ENCODE peak calls at places on chromosomes 11 and 22, in seven cellular contexts. L, T, U, I, S, J and P are unnamed samples. For H3K36me3, the result is how much of the 10 kb centered on the place peaks cover.

GRCh38 chr11:120149246-120149645 is 11.3 kb upstream of the TRIM29 start:
- DNase-seq in L (no peak), T (no peak), U (no peak), I (no peak), S (no peak), J (no peak), P (no peak)

GRCh38 chr11:67290801-67291200 is 1.7 kb downstream of the ANKRD13D start:
- DNase-seq in L (no peak), T (no peak), U (peak), I (peak), S (no peak), J (peak), P (no peak)

GRCh38 chr22:31289335-31289734 is 3.0 kb downstream of the PIK3IP1 start:
- DNase-seq in L (no peak), T (no peak), U (no peak), I (no peak), S (no peak), J (no peak), P (no peak)

GRCh38 chr11:69840371-69841169 is 21.4 kb upstream of the FGF3 start:
- DNase-seq in L (peak), T (peak), U (peak), I (no peak), S (no peak), J (no peak), P (peak)

GRCh38 chr11:134358165-134358852 is 26.5 kb downstream of the GLB1L2 start:
- DNase-seq in L (no peak), T (no peak), U (no peak), I (no peak), S (no peak), J (no peak), P (no peak)

GRCh38 chr11:123616505-123617198 is 37.8 kb downstream of the SCN3B start:
- DNase-seq in L (peak), T (peak), U (no peak), I (no peak), S (peak), J (peak), P (no peak)

GRCh38 chr22:30562391-30562790 is 12.1 kb downstream of the GAL3ST1 start:
- DNase-seq in L (no peak), T (peak), U (no peak), I (no peak), S (no peak), J (no peak), P (no peak)

GRCh38 chr22:42662114-42663021 is 13.2 kb upstream of the CYB5R3 start:
- DNase-seq in L (peak), T (peak), U (peak), I (peak), S (peak), J (peak), P (no peak)

GRCh38 chr11:2530131-2530854 is 85.5 kb downstream of the KCNQ1 start:
- DNase-seq in L (peak), T (no peak), U (peak), I (no peak), S (no peak), J (no peak), P (peak)

GRCh38 chr22:44398791-44399190 is 86.0 kb upstream of the SHISAL1 start:
- DNase-seq in L (peak), T (no peak), U (no peak), I (peak), S (peak), J (no peak), P (no peak)

GRCh38 chr11:104997288-104997687 is 25.7 kb downstream of the CASP5 start:
- DNase-seq in L (no peak), T (no peak), U (no peak), I (no peak), S (no peak), J (peak), P (no peak)

GRCh38 chr22:42622061-42622710 is 7.5 kb upstream of the POLDIP3 start:
- DNase-seq in L (no peak), T (no peak), U (no peak), I (no peak), S (no peak), J (no peak), P (no peak)

GRCh38 chr22:40499187-40499753 is 128.9 kb downstream of the SGSM3 start:
- DNase-seq in L (peak), T (peak), U (no peak), I (peak), S (peak), J (peak), P (peak)

GRCh38 chr11:120248551-120249278 is 8.8 kb downstream of the POU2F3 start:
- DNase-seq in L (no peak), T (peak), U (no peak), I (no peak), S (no peak), J (peak), P (no peak)

GRCh38 chr11:2912498-2912897 is 16.7 kb downstream of the PHLDA2 start:
- DNase-seq in L (peak), T (peak), U (peak), I (no peak), S (no peak), J (peak), P (peak)

GRCh38 chr22:37273126-37273845 is 9.0 kb upstream of the CYTH4 start:
- DNase-seq in L (no peak), T (peak), U (peak), I (no peak), S (no peak), J (peak), P (no peak)

GRCh38 chr22:38110863-38111852 is 674 bp upstream of the BAIAP2L2 start:
- DNase-seq in L (no peak), T (no peak), U (peak), I (no peak), S (no peak), J (no peak), P (no peak)

GRCh38 chr11:123055132-123055924 is 6.6 kb downstream of the HSPA8 start:
- DNase-seq in L (no peak), T (no peak), U (no peak), I (no peak), S (no peak), J (no peak), P (no peak)

GRCh38 chr22:42696331-42696967 is 24.2 kb downstream of the A4GALT start:
- DNase-seq in L (no peak), T (no peak), U (no peak), I (no peak), S (no peak), J (no peak), P (no peak)

GRCh38 chr11:27233654-27234042 is 129.4 kb downstream of the CCDC34 start:
- DNase-seq in L (no peak), T (no peak), U (no peak), I (no peak), S (no peak), J (no peak), P (no peak)

GRCh38 chr22:20298803-20299735 is 20.8 kb downstream of the DGCR6L start:
- DNase-seq in L (peak), T (peak), U (peak), I (peak), S (peak), J (peak), P (peak)

GRCh38 chr22:24002849-24003248 is 2.4 kb downstream of the GSTT4 start:
- DNase-seq in L (no peak), T (no peak), U (no peak), I (no peak), S (no peak), J (no peak), P (no peak)

GRCh38 chr11:9853929-9854557 is 190.2 kb downstream of the SWAP70 start:
- DNase-seq in L (no peak), T (no peak), U (no peak), I (no peak), S (no peak), J (peak), P (no peak)

GRCh38 chr11:69950120-69950519 is 128.0 kb upstream of the ANO1 start:
- DNase-seq in L (no peak), T (peak), U (no peak), I (no peak), S (no peak), J (no peak), P (no peak)

GRCh38 chr11:35146074-35146521 is 7.1 kb downstream of the CD44 start:
- DNase-seq in L (no peak), T (peak), U (no peak), I (no peak), S (no peak), J (no peak), P (no peak)

GRCh38 chr11:2587976-2588748 is 111.6 kb downstream of the KCNQ1OT1 start:
- DNase-seq in L (peak), T (no peak), U (no peak), I (peak), S (no peak), J (no peak), P (no peak)

GRCh38 chr22:46845281-46846153 is 83.1 kb downstream of the TBC1D22A start:
- DNase-seq in L (no peak), T (no peak), U (no peak), I (no peak), S (no peak), J (peak), P (no peak)

GRCh38 chr22:48235744-48236143 is 1473.3 kb downstream of the TBC1D22A start:
- DNase-seq in L (no peak), T (no peak), U (no peak), I (no peak), S (no peak), J (no peak), P (no peak)

GRCh38 chr22:48096411-48096810 is 1334.0 kb downstream of the TBC1D22A start:
- DNase-seq in L (no peak), T (no peak), U (no peak), I (no peak), S (peak), J (no peak), P (no peak)

GRCh38 chr11:132020001-132020400 is 649.6 kb downstream of the NTM start:
- DNase-seq in L (no peak), T (no peak), U (no peak), I (no peak), S (no peak), J (no peak), P (no peak)

GRCh38 chr11:114162719-114163123 is 103.2 kb downstream of the ZBTB16 start:
- DNase-seq in L (peak), T (peak), U (peak), I (peak), S (peak), J (peak), P (peak)

GRCh38 chr11:133661867-133662266 is 129.6 kb upstream of the OPCML start:
- DNase-seq in L (no peak), T (no peak), U (no peak), I (no peak), S (no peak), J (no peak), P (no peak)

GRCh38 chr11:122344281-122344680 is 228.3 kb upstream of the BLID start:
- DNase-seq in L (no peak), T (peak), U (no peak), I (no peak), S (no peak), J (peak), P (no peak)

GRCh38 chr22:23113067-23113846 is 28.5 kb downstream of the RSPH14 start:
- DNase-seq in L (peak), T (no peak), U (no peak), I (no peak), S (no peak), J (peak), P (no peak)

GRCh38 chr11:32437406-32438345 is 2.3 kb upstream of the WT1 start:
- DNase-seq in L (no peak), T (no peak), U (no peak), I (no peak), S (peak), J (no peak), P (no peak)

GRCh38 chr11:35011389-35011788 is 95.0 kb downstream of the PDHX start:
- DNase-seq in L (no peak), T (no peak), U (no peak), I (no peak), S (no peak), J (peak), P (no peak)

GRCh38 chr11:19679952-19680823 is 32.4 kb upstream of the NAV2 start:
- DNase-seq in L (peak), T (peak), U (peak), I (peak), S (peak), J (peak), P (peak)

GRCh38 chr11:123561046-123561781 is 93.2 kb downstream of the SCN3B start:
- DNase-seq in L (peak), T (no peak), U (no peak), I (no peak), S (peak), J (peak), P (no peak)

GRCh38 chr11:111720801-111721494 is 45.2 kb downstream of the PPP2R1B start:
- DNase-seq in L (no peak), T (no peak), U (no peak), I (no peak), S (no peak), J (no peak), P (no peak)
- H3K36me3 ChIP-seq in L (under half), T (under half), U (half or more), I (half or more), S (under half), J (under half), P (half or more)

GRCh38 chr11:1000357-1000982 is 36.0 kb downstream of the MUC6 start:
- DNase-seq in L (no peak), T (no peak), U (no peak), I (no peak), S (no peak), J (no peak), P (no peak)
- H3K36me3 ChIP-seq in L (under half), T (under half), U (half or more), I (half or more), S (under half), J (under half), P (half or more)

GRCh38 chr11:16792426-16792825 is 54.0 kb downstream of the C11orf58 start:
- DNase-seq in L (no peak), T (no peak), U (no peak), I (no peak), S (no peak), J (peak), P (no peak)

GRCh38 chr11:16789560-16790483 is 51.4 kb downstream of the C11orf58 start:
- DNase-seq in L (no peak), T (no peak), U (no peak), I (no peak), S (no peak), J (no peak), P (no peak)

GRCh38 chr11:16790484-16791240 is 52.2 kb downstream of the C11orf58 start:
- DNase-seq in L (no peak), T (no peak), U (no peak), I (no peak), S (no peak), J (no peak), P (no peak)

GRCh38 chr11:16793009-16793408 is 54.6 kb downstream of the C11orf58 start:
- DNase-seq in L (no peak), T (no peak), U (no peak), I (no peak), S (no peak), J (no peak), P (no peak)

GRCh38 chr11:16791494-16791961 is 53.1 kb downstream of the C11orf58 start:
- DNase-seq in L (no peak), T (peak), U (peak), I (peak), S (no peak), J (peak), P (peak)
- H3K36me3 ChIP-seq in L (under half), T (under half), U (under half), I (under half), S (under half), J (under half), P (under half)

GRCh38 chr11:72102162-72102561 is 935 bp downstream of the LAMTOR1 start:
- DNase-seq in L (no peak), T (no peak), U (no peak), I (no peak), S (no peak), J (no peak), P (no peak)

GRCh38 chr11:72100462-72100861 is 2.6 kb downstream of the LAMTOR1 start:
- DNase-seq in L (no peak), T (no peak), U (peak), I (no peak), S (no peak), J (no peak), P (no peak)

GRCh38 chr11:72102631-72102945 is 509 bp downstream of the LAMTOR1 start:
- DNase-seq in L (no peak), T (no peak), U (no peak), I (no peak), S (no peak), J (no peak), P (no peak)

GRCh38 chr11:72100009-72100408 is 3.1 kb downstream of the LAMTOR1 start:
- DNase-seq in L (no peak), T (no peak), U (no peak), I (no peak), S (no peak), J (no peak), P (no peak)

GRCh38 chr11:72098741-72099140 is 4.4 kb downstream of the LAMTOR1 start:
- DNase-seq in L (no peak), T (no peak), U (no peak), I (no peak), S (no peak), J (no peak), P (no peak)
- H3K36me3 ChIP-seq in L (under half), T (under half), U (half or more), I (under half), S (under half), J (under half), P (under half)